ENCODE peak calls at places on chromosomes 16 and 17, in nine cellular contexts. L is stimulated activated CD4-positive, alpha-beta T cell treated with anti-CD3 and anti-CD28 coated beads, Interleukin-1b, Interleukin-23, amount 100 ng/mL, for 1 hour; D is NCI-H446 treated with DMSO at 0.1 percent for 48 hours; N is progenitor cell of endocrine pancreas; V is right cardiac atrium; I is kidney epithelial cell; R is iPS DF 19.7; F is ecto neural progenitor cell; O is AG20443. H is an unnamed sample.

GRCh38 chr17:45789874-45790273 is 5.8 kb downstream of the CRHR1 start:
- DNase-seq in D (no peak), F (no peak), I (no peak), O (no peak), L (no peak), R (no peak), V (no peak), N (no peak), H (no peak)

GRCh38 chr17:78357177-78357586 is 2.7 kb downstream of the SOCS3 start:
- DNase-seq in R (no peak), L (no peak), I (no peak), V (peak; percentile 83), D (no peak), O (peak; percentile 62), N (no peak), F (no peak), H (peak; percentile 75)

GRCh38 chr17:42133461-42134041 is 10.9 kb downstream of the HSPB9 start:
- DNase-seq in N (no peak), I (no peak), F (no peak), L (no peak), O (no peak), D (no peak), V (no peak), R (no peak), H (no peak)

GRCh38 chr17:44774271-44775135 is 15.7 kb downstream of the ADAM11 start:
- DNase-seq in L (peak; percentile 56), F (peak; percentile 99), I (no peak), V (peak; percentile 96), O (peak; percentile 94), N (peak; percentile 92), D (peak; percentile 38), R (no peak), H (peak; percentile 94)

GRCh38 chr17:11418367-11418766 is 177.4 kb downstream of the SHISA6 start:
- DNase-seq in D (no peak), O (no peak), V (no peak), R (no peak), N (no peak), F (no peak), I (no peak), L (no peak), H (no peak)

GRCh38 chr17:80386341-80386740 is 28.6 kb upstream of the ENDOV start:
- DNase-seq in V (no peak), L (no peak), D (no peak), N (no peak), I (no peak), O (no peak), F (no peak), R (no peak), H (no peak)

GRCh38 chr17:35774499-35774898 is 13.8 kb downstream of the C17orf50 start:
- DNase-seq in I (no peak), D (no peak), N (no peak), L (no peak), O (peak; percentile 48), F (no peak), V (peak; percentile 88), R (no peak), H (peak; percentile 71)

GRCh38 chr17:1239210-1239609 is 31.0 kb upstream of the BHLHA9 start:
- DNase-seq in D (no peak), V (no peak), N (no peak), O (no peak), F (no peak), R (no peak), I (no peak), L (no peak), H (no peak)

GRCh38 chr17:82840431-82840831 is 609 bp upstream of the ZNF750 start:
- DNase-seq in R (no peak), V (no peak), D (no peak), I (no peak), O (no peak), F (no peak), N (no peak), L (no peak), H (no peak)

GRCh38 chr16:46929378-46930332 is 43.8 kb downstream of the DNAJA2 start:
- DNase-seq in V (peak; percentile 80), O (peak; percentile 93), L (peak; percentile 23), F (peak; percentile 82), I (no peak), N (peak; percentile 71), R (no peak), D (no peak), H (peak; percentile 76)

GRCh38 chr17:51487947-51488346 is 227.6 kb downstream of the UTP18 start:
- DNase-seq in I (no peak), V (no peak), O (no peak), F (peak; percentile 55), N (no peak), L (no peak), D (no peak), R (peak; percentile 42), H (no peak)

GRCh38 chr17:46898364-46898763 is 24.6 kb upstream of the GOSR2 start:
- DNase-seq in O (no peak), I (no peak), N (no peak), D (no peak), F (no peak), R (no peak), L (no peak), V (no peak), H (no peak)

GRCh38 chr16:49498241-49499017 is 124.8 kb downstream of the C16orf78 start:
- DNase-seq in R (no peak), I (no peak), N (no peak), D (peak; percentile 88), L (no peak), O (no peak), V (no peak), F (no peak), H (no peak)

GRCh38 chr16:25523183-25523582 is 168.6 kb upstream of the HS3ST4 start:
- DNase-seq in D (no peak), F (no peak), V (no peak), L (no peak), R (peak; percentile 47), N (no peak), I (no peak), O (no peak), H (no peak)

GRCh38 chr16:74465281-74465680 is 44.0 kb upstream of the CLEC18B start:
- DNase-seq in I (no peak), O (no peak), L (no peak), F (no peak), D (no peak), R (no peak), V (peak; percentile 51), N (no peak), H (no peak)

GRCh38 chr17:7016886-7017826 is 4.7 kb downstream of the RNASEK start:
- DNase-seq in O (no peak), N (no peak), D (no peak), I (no peak), R (no peak), F (peak; percentile 47), V (no peak), L (no peak), H (no peak)

GRCh38 chr17:79997004-79997673 is 38.5 kb downstream of the TBC1D16 start:
- DNase-seq in N (no peak), O (no peak), D (no peak), R (no peak), F (no peak), I (no peak), V (peak; percentile 46), L (peak; percentile 52), H (no peak)

GRCh38 chr17:34647511-34647910 is 68.1 kb downstream of the TMEM132E start:
- DNase-seq in L (no peak), D (no peak), R (no peak), N (no peak), I (no peak), O (no peak), V (no peak), F (no peak), H (no peak)

GRCh38 chr16:55061126-55061525 is 130.5 kb downstream of the IRX5 start:
- DNase-seq in L (no peak), I (no peak), R (no peak), V (no peak), O (no peak), D (no peak), N (no peak), F (no peak), H (no peak)

GRCh38 chr16:71894921-71895678 is at the start of gene IST1:
- DNase-seq in D (peak; percentile 80), V (peak; percentile 99), L (peak; percentile 94), I (peak; percentile 77), O (peak; percentile 99), R (peak; percentile 88), F (peak; percentile 98), N (peak; percentile 98), H (peak; percentile 99)

GRCh38 chr16:27164280-27164837 is 39.0 kb upstream of the KDM8 start:
- DNase-seq in V (peak; percentile 87), R (no peak), I (no peak), L (no peak), D (no peak), F (no peak), N (no peak), O (peak; percentile 28), H (no peak)

GRCh38 chr16:88512728-88513674 is 57.2 kb upstream of the ZC3H18 start:
- DNase-seq in V (no peak), L (no peak), R (no peak), F (no peak), N (no peak), D (no peak), O (no peak), I (no peak), H (no peak)

GRCh38 chr17:20053343-20053964 is 44.3 kb downstream of the SPECC1 start:
- DNase-seq in V (no peak), L (no peak), R (no peak), D (peak; percentile 67), I (no peak), O (no peak), N (no peak), F (no peak), H (no peak)

GRCh38 chr17:21098934-21099687 is 27.7 kb upstream of the DHRS7B start:
- DNase-seq in L (peak; percentile 19), I (no peak), D (peak; percentile 85), V (peak; percentile 86), O (peak; percentile 92), R (peak; percentile 89), N (peak; percentile 44), F (peak; percentile 91), H (peak; percentile 60)

GRCh38 chr17:66272699-66273390 is 29.6 kb upstream of the PRKCA start:
- DNase-seq in L (no peak), V (no peak), R (no peak), O (peak; percentile 68), D (no peak), N (no peak), F (no peak), I (peak; percentile 71), H (no peak)

GRCh38 chr17:13671341-13671740 is 69.6 kb upstream of the HS3ST3A1 start:
- DNase-seq in N (no peak), L (no peak), R (no peak), I (no peak), F (no peak), V (no peak), O (no peak), D (no peak), H (no peak)

GRCh38 chr17:77445908-77446535 is 305.3 kb downstream of the SEC14L1 start:
- DNase-seq in I (no peak), N (no peak), L (no peak), R (no peak), D (no peak), V (peak; percentile 81), F (no peak), O (no peak), H (peak; percentile 70)

GRCh38 chr16:3690991-3691720 is 26.2 kb downstream of the TRAP1 start:
- DNase-seq in O (peak; percentile 67), V (peak; percentile 43), R (no peak), D (no peak), N (no peak), I (no peak), L (no peak), F (no peak), H (no peak)

GRCh38 chr16:48494742-48495141 is 109.5 kb upstream of the SIAH1 start:
- DNase-seq in R (no peak), V (no peak), I (no peak), L (no peak), D (no peak), F (no peak), O (no peak), N (no peak), H (no peak)

GRCh38 chr17:58667934-58668597 is 23.8 kb downstream of the TEX14 start:
- DNase-seq in N (no peak), F (no peak), D (no peak), I (no peak), L (no peak), V (no peak), O (no peak), R (no peak), H (no peak)

GRCh38 chr16:55703003-55704001 is 47.5 kb downstream of the SLC6A2 start:
- DNase-seq in O (peak; percentile 67), F (no peak), R (no peak), I (peak; percentile 19), N (no peak), V (peak; percentile 50), L (no peak), D (peak; percentile 0), H (no peak)

H was measured in Right ventricle myocardium superior.